ENCODE peak calls at places on chromosomes 7 and 10, in five cellular contexts. R, Y, U, I and D are unnamed samples.

GRCh38 chr10:71972746-71973695 is 8.8 kb downstream of the CHST3 start:
- DNase-seq in R (no peak), Y (no peak), U (no peak), I (no peak), D (no peak)

GRCh38 chr7:151381333-151382078 is 28.3 kb downstream of the WDR86 start:
- DNase-seq in R (no peak), Y (no peak), U (no peak), I (no peak), D (no peak)

GRCh38 chr10:71349401-71349800 is 30.3 kb downstream of the SLC29A3 start:
- DNase-seq in R (no peak), Y (no peak), U (peak), I (no peak), D (peak)

GRCh38 chr10:122127943-122128342 is 139.0 kb downstream of the TACC2 start:
- DNase-seq in R (no peak), Y (no peak), U (no peak), I (no peak), D (no peak)

GRCh38 chr7:130263130-130263529 is 3.5 kb upstream of the CPA2 start:
- DNase-seq in R (no peak), Y (no peak), U (no peak), I (no peak), D (no peak)

GRCh38 chr10:32377458-32378370 is 30.8 kb upstream of the EPC1 start:
- DNase-seq in R (no peak), Y (peak), U (peak), I (no peak), D (peak)

GRCh38 chr10:21184984-21185383 is 287.9 kb upstream of the NEBL start:
- DNase-seq in R (no peak), Y (no peak), U (no peak), I (no peak), D (no peak)

GRCh38 chr7:17521437-17521836 is 223.0 kb downstream of the AHR start:
- DNase-seq in R (no peak), Y (no peak), U (no peak), I (no peak), D (no peak)

GRCh38 chr10:105797234-105797890 is 1156.3 kb downstream of the SORCS3 start:
- DNase-seq in R (no peak), Y (peak), U (peak), I (peak), D (peak)

GRCh38 chr10:659710-660141 is 29.7 kb downstream of the DIP2C start:
- DNase-seq in R (no peak), Y (no peak), U (no peak), I (no peak), D (no peak)

GRCh38 chr7:110534241-110534931 is 556.5 kb upstream of the LRRN3 start:
- DNase-seq in R (no peak), Y (peak), U (no peak), I (no peak), D (peak)

GRCh38 chr7:125547505-125547904 is 617.9 kb upstream of the POT1 start:
- DNase-seq in R (no peak), Y (no peak), U (no peak), I (no peak), D (no peak)

GRCh38 chr7:84248267-84248666 is 53.7 kb upstream of the SEMA3A start:
- DNase-seq in R (no peak), Y (no peak), U (no peak), I (peak), D (no peak)

GRCh38 chr10:1378473-1378872 is 322.3 kb downstream of the WDR37 start:
- DNase-seq in R (no peak), Y (no peak), U (no peak), I (no peak), D (no peak)

DNA sequence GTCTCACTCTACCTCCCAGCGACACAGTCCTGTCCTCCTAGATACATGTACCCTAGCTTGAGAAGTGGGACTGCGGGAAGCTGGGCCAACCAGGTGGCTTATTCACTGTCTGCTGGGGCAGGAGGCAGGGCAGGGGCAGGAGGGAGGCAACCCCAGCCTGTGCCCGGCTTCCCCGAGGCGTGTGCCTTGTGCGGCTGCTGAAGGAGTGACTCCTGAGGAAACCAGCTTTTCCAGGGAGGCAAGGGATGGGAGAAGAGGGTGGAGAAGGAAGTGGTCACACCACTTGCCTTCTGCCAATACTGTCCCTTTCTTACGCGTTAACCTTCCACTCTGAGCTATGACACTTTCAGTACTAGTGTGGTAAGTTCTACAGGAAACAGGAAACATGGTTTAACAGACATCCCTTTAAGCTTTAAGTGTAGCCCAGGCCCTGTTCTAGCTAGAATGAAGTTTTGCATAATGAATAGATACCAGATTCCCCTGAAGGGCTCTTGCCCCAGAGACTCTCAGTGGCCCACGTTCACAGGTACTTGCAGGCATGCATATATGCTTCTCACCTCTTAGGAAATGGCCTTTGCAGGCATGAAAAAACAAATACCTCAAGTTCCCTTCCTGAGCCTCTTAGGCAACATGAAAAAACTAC is 40.6 kb downstream of the SYPL1 start:
- DNase-seq in R (no peak), Y (no peak), U (no peak), I (peak), D (no peak)
- TF ChIP-seq KDM1A in R (no peak), Y (no peak), U (no peak), I (no peak), D (no peak)

GRCh38 chr10:61847087-61847486 is 54.4 kb upstream of the ARID5B start:
- DNase-seq in R (no peak), Y (no peak), U (no peak), I (no peak), D (no peak)
- TF ChIP-seq CEBPB in R (no peak), Y (no peak), U (no peak), I (no peak), D (no peak)

DNA sequence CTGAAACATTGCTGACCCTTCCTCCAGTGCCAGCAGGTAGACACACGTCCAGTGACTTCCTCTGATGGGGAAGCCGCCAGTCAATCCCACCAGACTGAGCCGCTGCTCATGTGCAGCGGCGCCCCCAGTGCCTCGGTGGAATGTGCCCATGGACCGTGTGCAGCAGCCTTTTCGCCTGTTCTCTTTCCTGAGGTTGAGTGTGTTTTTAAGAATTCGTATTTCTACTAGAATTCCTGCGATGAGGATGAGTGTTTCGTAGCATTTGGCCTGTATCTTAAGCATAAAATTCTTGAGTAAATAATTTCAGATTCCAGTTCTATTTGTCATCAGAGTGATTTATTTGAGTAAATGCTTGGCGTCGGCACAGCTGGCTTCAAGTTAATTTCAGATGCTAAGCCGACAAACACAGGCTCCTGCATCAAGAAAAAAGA is 35.4 kb downstream of the BNIP3 start:
- DNase-seq in R (no peak), Y (no peak), U (no peak), I (no peak), D (peak)
- TF ChIP-seq KDM1A in R (no peak), Y (no peak), U (no peak), I (no peak), D (no peak)

DNA sequence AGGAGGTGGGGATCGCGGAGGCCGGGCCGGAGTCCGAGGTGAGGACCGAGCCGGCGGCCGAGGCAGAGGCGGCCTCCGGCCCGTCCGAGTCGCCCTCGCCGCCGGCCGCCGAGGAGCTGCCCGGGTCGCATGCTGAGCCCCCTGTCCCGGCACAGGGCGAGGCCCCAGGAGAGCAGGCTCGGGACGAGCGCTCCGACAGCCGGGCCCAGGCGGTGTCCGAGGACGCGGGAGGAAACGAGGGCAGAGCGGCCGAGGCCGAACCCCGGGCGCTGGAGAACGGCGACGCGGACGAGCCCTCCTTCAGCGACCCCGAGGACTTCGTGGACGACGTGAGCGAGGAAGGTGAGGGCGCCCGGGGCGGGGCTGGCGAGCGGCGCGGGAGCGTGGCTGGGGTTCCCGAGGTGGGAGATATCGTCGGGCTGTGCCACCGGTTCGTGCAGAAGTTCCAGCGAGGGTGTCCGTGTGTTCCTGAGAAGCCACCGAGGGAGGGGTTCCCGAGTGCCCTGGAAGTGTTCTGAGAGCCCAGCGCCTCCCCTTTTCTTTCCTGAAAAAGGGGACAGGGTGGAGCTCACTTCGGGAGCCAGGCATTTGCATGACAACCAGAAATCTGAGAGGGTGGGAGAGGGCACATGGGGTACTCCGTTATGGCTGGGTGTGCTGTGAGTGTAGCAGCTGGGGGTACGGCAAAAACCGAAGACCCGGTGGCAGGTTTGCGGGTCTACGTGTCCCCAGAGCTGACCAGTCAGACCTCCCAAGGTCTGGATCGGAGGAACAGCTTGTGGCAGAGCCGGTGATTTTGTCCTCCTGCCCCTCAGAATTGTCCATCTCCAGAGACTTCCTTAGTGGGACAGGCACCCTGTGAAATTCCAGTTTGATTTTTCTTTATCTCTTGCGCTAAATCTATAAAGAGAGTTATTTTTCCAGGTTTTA is 717 bp downstream of the EIF3B start:
- DNase-seq in R (no peak), Y (no peak), U (peak), I (no peak), D (peak)
- TF ChIP-seq CEBPB in R (no peak), Y (no peak), U (no peak), I (no peak), D (no peak)

DNA sequence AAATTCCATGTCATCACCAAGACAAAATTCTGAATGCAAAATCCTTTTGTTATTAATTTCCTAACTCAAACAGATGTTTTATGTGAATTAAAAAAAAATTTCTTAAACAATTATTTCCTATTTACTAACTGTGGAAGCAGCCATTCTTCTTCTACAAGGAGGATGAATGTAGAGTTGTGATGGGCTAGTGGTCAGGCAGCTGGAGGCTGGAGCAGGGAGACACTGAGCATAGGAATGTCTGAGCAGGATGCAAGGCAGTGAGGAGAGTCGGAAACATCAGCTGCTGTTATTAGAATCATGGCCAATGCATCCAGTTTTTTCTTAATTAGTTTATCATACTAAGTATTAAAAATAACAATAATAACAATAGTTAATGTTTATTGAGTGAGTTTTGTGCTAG is 102.5 kb upstream of the LRRTM3 start:
- DNase-seq in R (no peak), Y (no peak), U (no peak), I (no peak), D (no peak)
- TF ChIP-seq KDM1A in R (no peak), Y (no peak), U (no peak), I (no peak), D (no peak)

DNA sequence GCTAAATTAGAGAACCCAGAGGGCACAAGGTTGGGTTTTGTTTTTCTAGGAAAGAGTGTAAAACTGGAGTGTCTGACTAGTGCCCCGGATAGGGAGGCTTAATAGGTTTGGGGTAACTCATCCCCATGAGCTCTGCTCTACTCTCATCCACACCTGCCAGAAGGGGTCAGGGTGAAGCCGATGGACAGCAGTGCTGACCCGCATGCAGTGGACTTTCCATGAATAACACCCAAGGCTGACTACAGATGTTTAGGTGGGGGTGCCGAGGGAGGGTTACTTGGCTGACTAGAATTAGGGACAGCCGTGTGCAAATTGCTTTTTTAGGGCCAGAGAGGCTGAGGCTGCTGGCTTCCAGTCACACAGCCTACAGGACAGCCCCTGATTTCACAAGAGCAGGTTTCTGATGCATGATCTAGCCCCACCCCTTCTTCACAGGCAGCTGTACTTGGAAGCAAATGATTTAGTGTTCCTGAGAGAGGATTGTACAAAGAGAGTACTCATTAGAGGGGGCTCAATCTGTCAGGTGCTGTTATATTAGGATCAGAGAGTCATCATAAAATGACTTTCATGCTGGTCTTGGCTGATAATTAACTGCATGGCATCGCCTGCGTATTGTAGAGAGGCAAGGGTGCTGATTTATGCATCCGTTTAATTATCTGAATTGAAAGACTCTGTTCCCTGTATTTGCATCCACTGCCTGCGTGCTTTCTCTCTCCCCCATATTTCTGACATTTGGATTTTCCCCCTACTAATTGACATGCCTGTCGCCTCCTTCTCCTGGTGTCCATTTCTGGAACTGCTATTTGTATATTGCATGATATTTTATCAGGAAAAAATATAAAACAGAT is 9.5 kb downstream of the INHBA start:
- DNase-seq in R (no peak), Y (no peak), U (no peak), I (no peak), D (no peak)
- TF ChIP-seq CEBPB in R (no peak), Y (no peak), U (no peak), I (no peak), D (no peak)